ENCODE peak calls at places on chromosomes 4 and X, in seven cellular contexts. F is prostate gland, J is AG04450, B is GM23248, C is Panc1, G is hepatocyte, V is HL-60. H is an unnamed sample.
A peak's percentile ranks its signal among the peaks of the same experiment; 100 is the strongest.

GRCh38 chr4:69054578-69055200 is 41.6 kb upstream of the UGT2B7 start:
- DNase-seq in F (no peak), B (peak; percentile 73), V (no peak), J (peak; percentile 43), C (peak; percentile 45), G (peak; percentile 35), H (peak; percentile 63)

GRCh38 chrX:2348225-2348624 is 152.6 kb downstream of the DHRSX start:
- DNase-seq in B (no peak), V (no peak), G (no peak), F (no peak), C (no peak), J (no peak), H (no peak)

GRCh38 chr4:180655886-180656285 is 1587.3 kb upstream of the TENM3 start:
- DNase-seq in C (no peak), J (no peak), F (no peak), G (no peak), B (no peak), V (no peak), H (no peak)

GRCh38 chr4:83113429-83113786 is 1.1 kb downstream of the PLAC8 start:
- DNase-seq in V (peak; percentile 72), J (no peak), F (no peak), B (no peak), C (no peak), G (no peak), H (no peak)

GRCh38 chr4:183602444-183603102 is 56.4 kb downstream of the RWDD4 start:
- DNase-seq in V (no peak), G (no peak), J (no peak), B (peak; percentile 53), F (no peak), C (no peak), H (peak; percentile 11)

GRCh38 chr4:113499696-113500095 is 261.8 kb downstream of the CAMK2D start:
- DNase-seq in C (no peak), V (no peak), B (peak; percentile 85), F (no peak), J (peak; percentile 71), G (peak; percentile 21), H (peak; percentile 5)

GRCh38 chr4:2255501-2256155 is 6.3 kb downstream of the MXD4 start:
- DNase-seq in B (no peak), J (no peak), F (peak; percentile 52), G (peak; percentile 25), C (no peak), V (no peak), H (no peak)

GRCh38 chrX:110204986-110205385 is 112.9 kb downstream of the AMMECR1 start:
- DNase-seq in C (no peak), F (no peak), V (no peak), B (peak; percentile 78), G (no peak), J (no peak), H (no peak)

GRCh38 chr4:93730760-93731159 is 97.8 kb upstream of the ATOH1 start:
- DNase-seq in J (no peak), B (no peak), V (no peak), F (peak; percentile 15), G (no peak), C (no peak), H (no peak)

GRCh38 chr4:81723927-81724587 is 252.3 kb upstream of the RASGEF1B start:
- DNase-seq in G (peak; percentile 38), V (no peak), B (no peak), F (no peak), J (no peak), C (no peak), H (no peak)

GRCh38 chr4:27702710-27703431 is 842.2 kb downstream of the STIM2 start:
- DNase-seq in G (peak; percentile 16), J (no peak), B (peak; percentile 3), V (no peak), C (no peak), F (no peak), H (peak; percentile 3)

GRCh38 chr4:88646528-88647280 is 50.9 kb downstream of the NAP1L5 start:
- DNase-seq in G (no peak), B (no peak), F (no peak), V (no peak), C (no peak), J (no peak), H (peak; percentile 54)

GRCh38 chr4:84091266-84091665 is 407.8 kb downstream of the NKX6-1 start:
- DNase-seq in C (no peak), V (no peak), B (no peak), G (no peak), J (no peak), F (no peak), H (no peak)

GRCh38 chrX:106894392-106894909 is 8.7 kb downstream of the RIPPLY1 start:
- DNase-seq in B (peak; percentile 79), V (peak; percentile 2), J (peak; percentile 30), G (peak; percentile 79), F (peak; percentile 15), C (peak; percentile 62), H (peak; percentile 51)

GRCh38 chrX:54695231-54695630 is 102.8 kb downstream of the ITIH6 start:
- DNase-seq in B (peak; percentile 50), V (no peak), G (peak; percentile 11), F (no peak), J (no peak), C (no peak), H (no peak)

GRCh38 chrX:69616520-69617203 is 749 bp downstream of the EDA start:
- DNase-seq in J (no peak), F (no peak), C (no peak), G (peak; percentile 42), B (peak; percentile 4), V (no peak), H (no peak)

GRCh38 chr4:144754562-144755410 is 108.8 kb downstream of the HHIP start:
- DNase-seq in J (no peak), V (no peak), C (no peak), G (no peak), F (no peak), B (peak; percentile 57), H (no peak)

GRCh38 chrX:17654116-17654515 is 83.2 kb upstream of the SCML1 start:
- DNase-seq in J (no peak), V (no peak), G (no peak), C (no peak), B (no peak), F (no peak), H (no peak)

GRCh38 chrX:69253821-69254220 is 88.6 kb upstream of the PJA1 start:
- DNase-seq in C (no peak), B (no peak), V (no peak), J (no peak), F (no peak), G (no peak), H (no peak)

GRCh38 chr4:25892796-25893195 is 21.2 kb upstream of the SMIM20 start:
- DNase-seq in C (no peak), F (no peak), G (no peak), J (no peak), B (no peak), V (no peak), H (no peak)

GRCh38 chr4:25888781-25889180 is 25.2 kb upstream of the SMIM20 start:
- DNase-seq in F (no peak), B (peak; percentile 53), G (no peak), V (no peak), J (no peak), C (no peak), H (no peak)

GRCh38 chr4:25889626-25890025 is 24.4 kb upstream of the SMIM20 start:
- DNase-seq in F (no peak), C (no peak), V (no peak), G (no peak), J (no peak), B (no peak), H (no peak)

GRCh38 chr4:25890653-25891485 is 23.2 kb upstream of the SMIM20 start:
- DNase-seq in F (no peak), B (no peak), V (no peak), C (no peak), J (no peak), G (no peak), H (no peak)
- H3K27ac ChIP-seq in F (no peak overlapping the region), B (no peak overlapping the region), V (no peak overlapping the region), C (no peak overlapping the region), J (no peak overlapping the region), G (no peak overlapping the region), H (no peak overlapping the region)

DNA sequence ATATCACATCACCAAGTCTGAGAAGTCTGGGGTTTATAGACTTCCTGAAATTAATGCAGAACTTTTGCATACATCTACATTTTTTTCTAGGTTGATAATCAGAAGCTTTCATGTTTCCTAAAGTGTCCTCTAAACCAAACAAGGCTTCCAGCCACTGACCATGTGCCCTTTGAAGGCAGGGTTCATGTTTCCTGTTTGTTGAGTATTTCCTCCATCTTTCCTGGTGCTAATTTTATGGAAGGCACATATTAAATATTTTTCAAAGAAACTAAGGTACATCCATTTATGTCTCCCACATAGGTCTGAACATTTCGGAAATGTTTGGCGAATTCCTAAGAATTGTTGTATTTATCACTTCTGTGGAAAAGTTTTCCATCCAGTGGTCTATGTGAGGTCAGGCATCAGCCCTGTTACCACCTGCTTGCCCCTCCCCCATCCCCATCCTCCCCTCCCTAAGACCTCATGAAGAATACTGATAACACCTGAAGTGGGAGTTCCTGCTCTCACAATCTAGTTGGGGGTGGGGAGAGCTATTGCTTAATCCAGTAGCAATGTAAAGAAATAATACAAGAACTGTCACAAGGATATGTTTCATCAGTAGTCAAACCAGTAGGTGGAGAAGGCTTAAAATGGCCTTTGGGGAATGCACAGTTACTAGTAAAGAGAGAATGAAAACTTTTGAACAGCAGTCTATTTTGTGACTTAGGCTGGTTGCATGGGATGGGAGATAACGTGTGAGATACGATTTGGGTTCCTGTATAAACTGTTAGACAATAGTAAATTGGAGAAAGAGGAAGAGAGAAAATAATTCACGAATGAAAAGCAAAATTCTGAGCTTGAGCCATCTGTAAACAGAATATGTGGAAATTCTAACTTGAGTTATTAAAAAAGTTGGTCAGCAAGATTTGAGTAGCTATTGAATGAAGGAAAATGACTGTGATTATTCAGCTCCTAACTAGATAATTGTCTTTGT is 5.9 kb downstream of the GALNT7 start:
- DNase-seq in V (peak; percentile 62), G (peak; percentile 29), J (no peak), C (no peak), B (no peak), F (no peak), H (no peak)
- H3K27ac ChIP-seq in V (peak overlapping the region; percentile 57), G (no peak overlapping the region), J (no peak overlapping the region), C (peak overlapping the region; percentile 98), B (no peak overlapping the region), F (no peak overlapping the region), H (no peak overlapping the region)

DNA sequence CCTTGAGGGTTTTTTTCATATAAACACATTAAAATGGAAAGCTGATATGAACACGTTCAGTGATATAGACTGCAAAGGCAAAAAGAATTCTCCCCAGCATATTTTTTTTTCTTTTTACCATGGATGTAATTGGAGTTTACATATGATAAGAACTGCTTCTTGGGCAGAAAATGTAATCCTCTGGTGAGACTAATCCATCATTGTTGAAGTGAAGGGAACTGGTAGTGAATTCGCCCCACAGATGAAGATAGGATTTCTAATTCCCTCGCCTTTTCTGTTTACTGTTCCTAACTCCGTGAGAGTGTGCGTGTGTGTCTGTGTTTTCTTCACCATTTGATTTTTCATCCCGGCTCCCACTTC is 88.9 kb downstream of the GPR143 start:
- DNase-seq in J (no peak), B (no peak), C (no peak), G (no peak), F (no peak), V (no peak), H (no peak)
- H3K27ac ChIP-seq in J (no peak overlapping the region), B (no peak overlapping the region), C (no peak overlapping the region), G (no peak overlapping the region), F (no peak overlapping the region), V (no peak overlapping the region), H (no peak overlapping the region)

DNA sequence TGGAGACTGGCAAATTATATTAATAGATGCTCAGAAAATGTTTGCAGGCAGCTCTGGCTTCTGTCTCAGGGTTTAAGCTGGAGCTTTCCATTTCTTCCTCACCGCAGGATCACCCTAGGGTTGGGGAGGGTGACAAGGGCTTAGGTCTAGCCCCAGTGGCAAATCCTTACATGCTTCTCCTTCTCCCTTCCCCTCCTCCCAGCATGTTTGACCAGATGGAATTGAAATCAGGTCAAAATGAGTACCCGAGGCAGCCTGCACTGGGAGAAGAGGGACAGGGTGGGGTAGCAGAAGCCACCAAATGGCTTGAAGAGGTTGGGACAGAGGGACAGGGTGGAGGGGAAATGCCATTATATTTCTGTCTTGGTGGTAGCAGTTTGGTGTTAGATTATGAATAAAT is 1.6 kb downstream of the TMEM35A start:
- DNase-seq in V (no peak), C (no peak), J (no peak), G (no peak), F (no peak), B (no peak), H (no peak)
- H3K27ac ChIP-seq in V (no peak overlapping the region), C (no peak overlapping the region), J (no peak overlapping the region), G (no peak overlapping the region), F (no peak overlapping the region), B (no peak overlapping the region), H (no peak overlapping the region)

H was measured in RWPE1.